ENCODE peak calls at places on chromosomes 16 and 17, in eight cellular contexts. One of them, this sample, is unnamed.
A peak's percentile ranks its signal among the peaks of the same experiment; 100 is the strongest.

GRCh38 chr17:39818282-39819000 is 45.7 kb downstream of the IKZF3 start:
- DNase-seq in uterus: no peak
- DNase-seq in body of pancreas: no peak
- DNase-seq in astrocyte: no peak
- DNase-seq in esophagus squamous epithelium: no peak
- DNase-seq in GM23338: no peak
- DNase-seq in Peyer's patch: no peak
- DNase-seq in CD8-positive, alpha-beta T cell: no peak
- DNase-seq in this sample: no peak

GRCh38 chr16:3959148-3959547 is 78.6 kb upstream of the CREBBP start:
- DNase-seq in astrocyte: peak; percentile 72
- DNase-seq in uterus: no peak
- DNase-seq in CD8-positive, alpha-beta T cell: no peak
- DNase-seq in esophagus squamous epithelium: no peak
- DNase-seq in GM23338: no peak
- DNase-seq in body of pancreas: peak; percentile 54
- DNase-seq in Peyer's patch: no peak
- DNase-seq in this sample: no peak

GRCh38 chr17:10429416-10430045 is 7.8 kb upstream of the MYH8 start:
- DNase-seq in body of pancreas: no peak
- DNase-seq in astrocyte: peak; percentile 8
- DNase-seq in uterus: no peak
- DNase-seq in GM23338: peak; percentile 14
- DNase-seq in esophagus squamous epithelium: no peak
- DNase-seq in Peyer's patch: no peak
- DNase-seq in CD8-positive, alpha-beta T cell: no peak
- DNase-seq in this sample: no peak

GRCh38 chr16:59993101-59993500 is 1259.0 kb upstream of the GOT2 start:
- DNase-seq in astrocyte: no peak
- DNase-seq in Peyer's patch: no peak
- DNase-seq in CD8-positive, alpha-beta T cell: no peak
- DNase-seq in esophagus squamous epithelium: no peak
- DNase-seq in body of pancreas: no peak
- DNase-seq in GM23338: no peak
- DNase-seq in uterus: no peak
- DNase-seq in this sample: no peak

GRCh38 chr16:79316004-79316458 is 284.5 kb downstream of the MAF start:
- DNase-seq in uterus: no peak
- DNase-seq in astrocyte: no peak
- DNase-seq in body of pancreas: no peak
- DNase-seq in GM23338: no peak
- DNase-seq in esophagus squamous epithelium: no peak
- DNase-seq in CD8-positive, alpha-beta T cell: no peak
- DNase-seq in Peyer's patch: no peak
- DNase-seq in this sample: no peak

GRCh38 chr17:6700948-6701307 is 12.2 kb downstream of the SLC13A5 start:
- DNase-seq in Peyer's patch: no peak
- DNase-seq in GM23338: no peak
- DNase-seq in body of pancreas: no peak
- DNase-seq in CD8-positive, alpha-beta T cell: no peak
- DNase-seq in esophagus squamous epithelium: no peak
- DNase-seq in astrocyte: no peak
- DNase-seq in uterus: no peak
- DNase-seq in this sample: no peak

GRCh38 chr16:8634991-8635736 is 13.7 kb downstream of the METTL22 start:
- DNase-seq in astrocyte: peak; percentile 13
- DNase-seq in esophagus squamous epithelium: no peak
- DNase-seq in GM23338: peak; percentile 87
- DNase-seq in CD8-positive, alpha-beta T cell: no peak
- DNase-seq in Peyer's patch: no peak
- DNase-seq in body of pancreas: no peak
- DNase-seq in uterus: no peak
- DNase-seq in this sample: no peak

GRCh38 chr16:20814761-20815160 is 8.4 kb downstream of the REXO5 start:
- DNase-seq in esophagus squamous epithelium: no peak
- DNase-seq in Peyer's patch: no peak
- DNase-seq in body of pancreas: no peak
- DNase-seq in uterus: no peak
- DNase-seq in astrocyte: peak; percentile 59
- DNase-seq in GM23338: no peak
- DNase-seq in CD8-positive, alpha-beta T cell: no peak
- DNase-seq in this sample: no peak

GRCh38 chr16:87076950-87077749 is 240.0 kb downstream of the C16orf95 start:
- DNase-seq in Peyer's patch: peak; percentile 52
- DNase-seq in GM23338: peak; percentile 90
- DNase-seq in uterus: no peak
- DNase-seq in esophagus squamous epithelium: no peak
- DNase-seq in CD8-positive, alpha-beta T cell: peak; percentile 42
- DNase-seq in astrocyte: peak; percentile 25
- DNase-seq in body of pancreas: peak; percentile 83
- DNase-seq in this sample: peak; percentile 30

GRCh38 chr17:57939797-57940196 is 15.4 kb downstream of the CUEDC1 start:
- DNase-seq in uterus: no peak
- DNase-seq in GM23338: no peak
- DNase-seq in Peyer's patch: peak; percentile 85
- DNase-seq in esophagus squamous epithelium: peak; percentile 28
- DNase-seq in body of pancreas: no peak
- DNase-seq in CD8-positive, alpha-beta T cell: no peak
- DNase-seq in astrocyte: no peak
- DNase-seq in this sample: no peak

GRCh38 chr16:628321-629061 is 2.3 kb upstream of the WFIKKN1 start:
- DNase-seq in uterus: peak; percentile 21
- DNase-seq in body of pancreas: no peak
- DNase-seq in astrocyte: no peak
- DNase-seq in Peyer's patch: no peak
- DNase-seq in GM23338: no peak
- DNase-seq in CD8-positive, alpha-beta T cell: no peak
- DNase-seq in esophagus squamous epithelium: no peak
- DNase-seq in this sample: no peak

GRCh38 chr16:31265329-31266245 is 5.8 kb downstream of the ITGAM start:
- DNase-seq in astrocyte: peak; percentile 7
- DNase-seq in Peyer's patch: peak; percentile 38
- DNase-seq in GM23338: peak; percentile 40
- DNase-seq in body of pancreas: peak; percentile 63
- DNase-seq in uterus: no peak
- DNase-seq in esophagus squamous epithelium: no peak
- DNase-seq in CD8-positive, alpha-beta T cell: peak; percentile 50
- DNase-seq in this sample: peak; percentile 80

GRCh38 chr16:85431431-85432124 is 181.5 kb upstream of the GSE1 start:
- DNase-seq in GM23338: no peak
- DNase-seq in uterus: no peak
- DNase-seq in CD8-positive, alpha-beta T cell: no peak
- DNase-seq in Peyer's patch: no peak
- DNase-seq in astrocyte: peak; percentile 14
- DNase-seq in body of pancreas: no peak
- DNase-seq in esophagus squamous epithelium: no peak
- DNase-seq in this sample: no peak

GRCh38 chr16:22326771-22327445 is 29.7 kb downstream of the POLR3E start:
- DNase-seq in astrocyte: no peak
- DNase-seq in GM23338: no peak
- DNase-seq in Peyer's patch: no peak
- DNase-seq in body of pancreas: no peak
- DNase-seq in esophagus squamous epithelium: no peak
- DNase-seq in CD8-positive, alpha-beta T cell: peak; percentile 36
- DNase-seq in uterus: no peak
- DNase-seq in this sample: no peak

GRCh38 chr17:75630071-75630917 is 2.9 kb upstream of the SMIM5 start:
- DNase-seq in GM23338: no peak
- DNase-seq in body of pancreas: no peak
- DNase-seq in Peyer's patch: no peak
- DNase-seq in astrocyte: no peak
- DNase-seq in CD8-positive, alpha-beta T cell: no peak
- DNase-seq in uterus: no peak
- DNase-seq in esophagus squamous epithelium: no peak
- DNase-seq in this sample: no peak

DNA sequence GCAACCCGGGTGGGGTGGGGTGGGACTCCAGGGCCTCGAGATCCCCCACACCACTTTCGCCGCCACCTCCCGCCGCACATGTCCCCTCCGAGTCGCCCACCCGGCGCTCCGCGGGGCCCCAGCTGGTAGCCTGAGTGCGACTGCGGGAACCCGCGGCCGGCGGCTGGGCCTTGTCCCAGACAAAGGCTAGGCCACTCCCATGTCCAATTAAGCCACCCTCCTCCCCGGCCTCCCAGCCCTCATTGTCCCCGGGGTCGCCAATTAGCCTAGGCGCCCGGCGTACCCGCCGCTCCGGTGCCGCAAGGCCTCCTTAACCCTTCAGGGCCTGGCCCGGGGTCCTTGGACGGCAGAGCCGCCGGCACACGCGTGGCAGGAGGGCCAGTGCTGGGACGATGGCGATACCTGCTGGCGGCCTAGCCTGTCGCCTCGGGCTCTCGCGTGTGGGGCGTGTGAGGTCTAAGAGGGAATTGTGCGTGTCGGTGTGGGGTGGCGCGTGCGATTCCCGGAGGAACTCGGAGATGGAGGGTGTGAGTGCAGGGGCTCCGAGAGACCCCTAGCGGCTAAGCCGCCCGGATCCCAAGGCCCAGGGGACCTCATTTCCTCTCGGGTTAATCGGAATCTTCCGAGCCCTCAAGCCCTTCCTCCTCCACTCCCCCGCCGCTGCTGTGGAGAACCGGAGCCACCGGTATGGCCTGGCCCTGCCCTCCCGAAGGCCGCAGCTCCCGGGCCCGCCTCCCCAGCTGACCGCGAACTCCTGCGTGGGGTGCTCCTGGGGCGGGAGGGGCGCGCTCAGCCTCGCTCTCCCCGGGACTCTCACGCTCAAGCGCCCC is 11.7 kb downstream of the TBX2 start:
- DNase-seq in GM23338: peak; percentile 70
- DNase-seq in astrocyte: peak; percentile 61
- DNase-seq in uterus: peak; percentile 71
- DNase-seq in Peyer's patch: peak; percentile 21
- DNase-seq in CD8-positive, alpha-beta T cell: no peak
- DNase-seq in esophagus squamous epithelium: no peak
- DNase-seq in body of pancreas: no peak
- DNase-seq in this sample: peak; percentile 45
- TF ChIP-seq CTCF in GM23338: peak; percentile 40
- TF ChIP-seq CTCF in astrocyte: no peak
- TF ChIP-seq CTCF in uterus: no peak
- TF ChIP-seq CTCF in Peyer's patch: no peak
- TF ChIP-seq CTCF in CD8-positive, alpha-beta T cell: peak; percentile 38
- TF ChIP-seq CTCF in esophagus squamous epithelium: no peak
- TF ChIP-seq CTCF in body of pancreas: no peak
- TF ChIP-seq CTCF in this sample: no peak

GRCh38 chr16:62018301-62019060 is 17.8 kb downstream of the CDH8 start:
- DNase-seq in CD8-positive, alpha-beta T cell: no peak
- DNase-seq in uterus: no peak
- DNase-seq in Peyer's patch: no peak
- DNase-seq in GM23338: peak; percentile 16
- DNase-seq in esophagus squamous epithelium: no peak
- DNase-seq in astrocyte: no peak
- DNase-seq in body of pancreas: no peak
- DNase-seq in this sample: no peak

GRCh38 chr16:62010186-62010585 is 26.1 kb downstream of the CDH8 start:
- DNase-seq in Peyer's patch: no peak
- DNase-seq in esophagus squamous epithelium: no peak
- DNase-seq in astrocyte: no peak
- DNase-seq in CD8-positive, alpha-beta T cell: no peak
- DNase-seq in body of pancreas: no peak
- DNase-seq in GM23338: no peak
- DNase-seq in uterus: no peak
- DNase-seq in this sample: no peak

GRCh38 chr16:62014534-62014933 is 21.7 kb downstream of the CDH8 start:
- DNase-seq in body of pancreas: no peak
- DNase-seq in GM23338: no peak
- DNase-seq in uterus: no peak
- DNase-seq in esophagus squamous epithelium: no peak
- DNase-seq in Peyer's patch: no peak
- DNase-seq in astrocyte: no peak
- DNase-seq in CD8-positive, alpha-beta T cell: no peak
- DNase-seq in this sample: no peak
- H3K27ac ChIP-seq in body of pancreas: no peak overlapping the region
- H3K27ac ChIP-seq in GM23338: no peak overlapping the region
- H3K27ac ChIP-seq in uterus: no peak overlapping the region
- H3K27ac ChIP-seq in esophagus squamous epithelium: no peak overlapping the region
- H3K27ac ChIP-seq in Peyer's patch: no peak overlapping the region
- H3K27ac ChIP-seq in astrocyte: no peak overlapping the region
- H3K27ac ChIP-seq in CD8-positive, alpha-beta T cell: no peak overlapping the region
- H3K27ac ChIP-seq in this sample: no peak overlapping the region

DNA sequence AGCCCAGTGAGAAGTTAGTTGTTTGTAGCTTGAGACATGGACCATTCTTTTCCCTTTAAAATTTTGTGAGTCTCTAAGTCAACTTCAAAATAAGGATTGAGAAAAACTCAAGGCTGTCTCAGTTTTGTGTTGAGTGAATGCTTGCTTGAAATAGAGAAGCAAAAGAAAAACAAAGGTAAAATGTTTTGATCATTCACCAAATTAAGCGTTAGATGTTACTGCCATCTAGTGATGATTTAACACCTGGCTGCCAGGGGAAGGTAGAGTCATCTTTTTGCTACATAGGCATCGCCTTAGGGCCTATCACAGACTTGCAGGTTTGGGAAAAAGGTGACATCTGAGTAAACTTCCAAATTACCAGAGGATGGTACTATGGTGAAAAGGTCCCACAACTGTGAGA is 74.4 kb downstream of the PCTP start:
- DNase-seq in astrocyte: no peak
- DNase-seq in CD8-positive, alpha-beta T cell: no peak
- DNase-seq in GM23338: peak; percentile 56
- DNase-seq in Peyer's patch: no peak
- DNase-seq in uterus: no peak
- DNase-seq in esophagus squamous epithelium: no peak
- DNase-seq in body of pancreas: no peak
- DNase-seq in this sample: peak; percentile 16
- TF ChIP-seq CTCF in astrocyte: no peak
- TF ChIP-seq CTCF in CD8-positive, alpha-beta T cell: no peak
- TF ChIP-seq CTCF in GM23338: peak; percentile 66
- TF ChIP-seq CTCF in Peyer's patch: no peak
- TF ChIP-seq CTCF in uterus: peak; percentile 9
- TF ChIP-seq CTCF in esophagus squamous epithelium: no peak
- TF ChIP-seq CTCF in body of pancreas: no peak
- TF ChIP-seq CTCF in this sample: peak; percentile 28

GRCh38 chr17:69444023-69444422 is 29.5 kb downstream of the MAP2K6 start:
- DNase-seq in GM23338: no peak
- DNase-seq in body of pancreas: no peak
- DNase-seq in esophagus squamous epithelium: no peak
- DNase-seq in Peyer's patch: no peak
- DNase-seq in uterus: no peak
- DNase-seq in astrocyte: no peak
- DNase-seq in CD8-positive, alpha-beta T cell: no peak
- DNase-seq in this sample: no peak

GRCh38 chr17:69441179-69441578 is 26.7 kb downstream of the MAP2K6 start:
- DNase-seq in astrocyte: no peak
- DNase-seq in CD8-positive, alpha-beta T cell: no peak
- DNase-seq in esophagus squamous epithelium: no peak
- DNase-seq in GM23338: no peak
- DNase-seq in body of pancreas: no peak
- DNase-seq in Peyer's patch: no peak
- DNase-seq in uterus: no peak
- DNase-seq in this sample: no peak

GRCh38 chr17:69447726-69448125 is 33.2 kb downstream of the MAP2K6 start:
- DNase-seq in Peyer's patch: no peak
- DNase-seq in astrocyte: no peak
- DNase-seq in GM23338: no peak
- DNase-seq in CD8-positive, alpha-beta T cell: no peak
- DNase-seq in body of pancreas: no peak
- DNase-seq in uterus: peak; percentile 57
- DNase-seq in esophagus squamous epithelium: no peak
- DNase-seq in this sample: no peak

GRCh38 chr17:69445132-69445531 is 30.6 kb downstream of the MAP2K6 start:
- DNase-seq in body of pancreas: no peak
- DNase-seq in astrocyte: no peak
- DNase-seq in Peyer's patch: no peak
- DNase-seq in uterus: no peak
- DNase-seq in esophagus squamous epithelium: no peak
- DNase-seq in GM23338: no peak
- DNase-seq in CD8-positive, alpha-beta T cell: no peak
- DNase-seq in this sample: no peak

GRCh38 chr17:69443138-69443537 is 28.6 kb downstream of the MAP2K6 start:
- DNase-seq in CD8-positive, alpha-beta T cell: no peak
- DNase-seq in GM23338: no peak
- DNase-seq in esophagus squamous epithelium: no peak
- DNase-seq in Peyer's patch: no peak
- DNase-seq in body of pancreas: no peak
- DNase-seq in astrocyte: no peak
- DNase-seq in uterus: no peak
- DNase-seq in this sample: no peak
- H3K27ac ChIP-seq in CD8-positive, alpha-beta T cell: no peak overlapping the region
- H3K27ac ChIP-seq in GM23338: no peak overlapping the region
- H3K27ac ChIP-seq in esophagus squamous epithelium: no peak overlapping the region
- H3K27ac ChIP-seq in Peyer's patch: no peak overlapping the region
- H3K27ac ChIP-seq in body of pancreas: no peak overlapping the region
- H3K27ac ChIP-seq in astrocyte: no peak overlapping the region
- H3K27ac ChIP-seq in uterus: no peak overlapping the region
- H3K27ac ChIP-seq in this sample: no peak overlapping the region